ENCODE peak calls at places on chromosomes 7 and 10, in nine cellular contexts. L, J, D, T, F, S, X, W and K are unnamed samples.

GRCh38 chr7:77696643-77697534 is 630 bp downstream of the RSBN1L start:
- DNase-seq in L (no peak), J (peak; percentile 43), D (peak; percentile 49), T (peak; percentile 52), F (peak; percentile 40), S (peak; percentile 73), X (peak; percentile 63), W (peak; percentile 59), K (no peak)

GRCh38 chr7:149635561-149636329 is 137.6 kb downstream of the ZNF467 start:
- DNase-seq in L (peak; percentile 73), J (no peak), D (no peak), T (peak; percentile 79), F (no peak), S (no peak), X (no peak), W (no peak), K (peak; percentile 75)

GRCh38 chr7:13725591-13725990 is 263.9 kb downstream of the ETV1 start:
- DNase-seq in L (no peak), J (no peak), D (no peak), T (no peak), F (no peak), S (no peak), X (no peak), W (no peak), K (no peak)

GRCh38 chr7:11252705-11253272 is 279.1 kb downstream of the PHF14 start:
- DNase-seq in L (no peak), J (no peak), D (no peak), T (no peak), F (no peak), S (no peak), X (no peak), W (no peak), K (no peak)

GRCh38 chr7:23915196-23915595 is 205.2 kb downstream of the STK31 start:
- DNase-seq in L (no peak), J (no peak), D (no peak), T (no peak), F (no peak), S (no peak), X (no peak), W (no peak), K (no peak)

GRCh38 chr7:151796871-151797270 is 80.0 kb downstream of the PRKAG2 start:
- DNase-seq in L (no peak), J (no peak), D (no peak), T (no peak), F (no peak), S (no peak), X (no peak), W (no peak), K (no peak)

GRCh38 chr7:142482899-142483658 is 225.2 kb upstream of the PRSS58 start:
- DNase-seq in L (no peak), J (peak; percentile 66), D (no peak), T (peak; percentile 25), F (no peak), S (no peak), X (peak; percentile 52), W (no peak), K (no peak)

GRCh38 chr10:97499561-97500296 is 1.0 kb downstream of the UBTD1 start:
- DNase-seq in L (no peak), J (peak; percentile 55), D (peak; percentile 77), T (no peak), F (peak; percentile 44), S (peak; percentile 83), X (peak; percentile 60), W (peak; percentile 79), K (no peak)

GRCh38 chr10:97483526-97483925 is 14.7 kb downstream of the MMS19 start:
- DNase-seq in L (no peak), J (peak; percentile 58), D (no peak), T (no peak), F (no peak), S (no peak), X (no peak), W (no peak), K (no peak)

GRCh38 chr10:1212571-1213141 is 156.5 kb downstream of the WDR37 start:
- DNase-seq in L (no peak), J (no peak), D (no peak), T (no peak), F (no peak), S (no peak), X (no peak), W (no peak), K (no peak)

GRCh38 chr7:43198599-43199090 is 86.2 kb downstream of the HECW1 start:
- DNase-seq in L (no peak), J (no peak), D (no peak), T (no peak), F (no peak), S (no peak), X (no peak), W (no peak), K (no peak)

GRCh38 chr7:102914585-102914984 is 1.8 kb downstream of the LRRC17 start:
- DNase-seq in L (no peak), J (peak; percentile 93), D (peak; percentile 61), T (no peak), F (no peak), S (no peak), X (no peak), W (peak; percentile 67), K (no peak)

GRCh38 chr10:28054211-28054888 is 55.5 kb upstream of the ODAD2 start:
- DNase-seq in L (no peak), J (peak; percentile 98), D (no peak), T (no peak), F (no peak), S (no peak), X (no peak), W (no peak), K (no peak)

GRCh38 chr10:132551808-132552130 is 14.2 kb downstream of the INPP5A start:
- DNase-seq in L (no peak), J (no peak), D (no peak), T (no peak), F (no peak), S (no peak), X (no peak), W (no peak), K (no peak)

GRCh38 chr10:17188644-17189172 is 12.8 kb downstream of the TRDMT1 start:
- DNase-seq in L (no peak), J (no peak), D (no peak), T (no peak), F (no peak), S (no peak), X (no peak), W (no peak), K (no peak)
- TF ChIP-seq POLR2A in L (no peak), J (no peak), D (no peak), T (no peak), F (no peak), S (no peak), X (no peak), W (no peak), K (no peak)

GRCh38 chr7:105937411-105937810 is 25.7 kb upstream of the CDHR3 start:
- DNase-seq in L (no peak), J (no peak), D (no peak), T (no peak), F (no peak), S (no peak), X (no peak), W (no peak), K (no peak)

GRCh38 chr7:105935250-105935649 is 27.8 kb upstream of the CDHR3 start:
- DNase-seq in L (no peak), J (no peak), D (no peak), T (no peak), F (no peak), S (peak; percentile 49), X (peak; percentile 24), W (no peak), K (no peak)

GRCh38 chr7:105931179-105931578 is 31.9 kb upstream of the CDHR3 start:
- DNase-seq in L (no peak), J (no peak), D (no peak), T (no peak), F (no peak), S (no peak), X (no peak), W (no peak), K (no peak)

GRCh38 chr7:105932835-105933477 is 30.1 kb upstream of the CDHR3 start:
- DNase-seq in L (no peak), J (peak; percentile 67), D (no peak), T (no peak), F (peak; percentile 31), S (no peak), X (no peak), W (peak; percentile 45), K (no peak)

DNA sequence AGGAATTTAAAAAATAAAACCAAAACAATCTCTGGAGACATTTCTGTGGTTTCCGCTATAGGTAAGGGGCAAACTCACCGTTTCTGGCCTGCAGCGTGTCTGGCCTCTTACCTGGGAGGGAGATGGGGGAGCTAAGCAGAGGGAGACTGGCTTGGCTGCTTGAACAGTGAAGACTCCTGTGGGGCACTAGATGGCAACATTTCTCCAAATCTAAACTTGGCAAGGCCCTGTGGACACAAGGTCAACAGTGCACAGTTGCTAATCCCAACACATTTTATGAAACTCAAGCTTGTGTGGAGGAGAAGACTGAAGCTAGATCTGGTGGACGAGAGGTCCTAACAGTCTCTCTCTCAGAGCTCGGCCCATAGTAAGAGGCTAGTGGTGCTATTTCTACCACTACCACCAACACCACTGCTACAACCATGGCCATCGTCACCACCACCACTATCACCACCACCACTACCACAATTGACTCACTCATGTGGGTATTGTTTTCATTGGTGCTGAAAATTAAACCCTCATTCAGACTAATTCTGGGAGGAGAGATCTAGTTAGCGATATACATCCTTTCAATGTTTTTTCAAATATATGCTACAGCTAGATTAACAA is 28.4 kb upstream of the CDHR3 start:
- DNase-seq in L (peak; percentile 38), J (peak; percentile 47), D (peak; percentile 36), T (peak; percentile 55), F (no peak), S (peak; percentile 66), X (peak; percentile 57), W (no peak), K (no peak)
- TF ChIP-seq CTCF in L (peak; percentile 48), J (peak; percentile 48), D (peak; percentile 45), T (peak; percentile 33), F (no peak), S (peak; percentile 66), X (peak; percentile 66), W (peak; percentile 56), K (no peak)

DNA sequence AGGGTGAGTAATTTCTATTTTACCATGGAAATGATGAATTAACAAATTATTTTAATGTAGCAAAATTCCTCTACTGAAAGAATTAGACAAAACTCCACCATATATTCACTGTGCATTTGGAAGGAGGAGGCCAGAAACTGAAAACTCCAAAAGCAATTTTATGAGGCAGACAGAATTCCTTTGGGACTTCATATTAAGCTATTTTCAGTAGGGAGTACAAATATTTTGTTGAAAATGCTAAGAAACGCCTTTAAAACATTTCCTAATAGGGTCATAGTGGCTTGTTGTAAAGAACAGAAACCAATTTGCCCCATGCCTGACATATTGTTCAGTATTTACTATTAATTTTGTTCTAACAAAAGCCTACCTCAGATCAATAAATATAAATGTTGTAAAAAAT is 117.8 kb downstream of the TES start:
- DNase-seq in L (no peak), J (no peak), D (no peak), T (no peak), F (no peak), S (no peak), X (no peak), W (no peak), K (no peak)
- H3K27ac ChIP-seq in L (no peak overlapping the region), J (no peak overlapping the region), D (peak overlapping the region; percentile 16), T (no peak overlapping the region), F (no peak overlapping the region), S (no peak overlapping the region), X (no peak overlapping the region), W (no peak overlapping the region), K (peak overlapping the region; percentile 74)

GRCh38 chr10:86411281-86411841 is 44.8 kb upstream of the GRID1 start:
- DNase-seq in L (no peak), J (peak; percentile 86), D (peak; percentile 37), T (peak; percentile 48), F (no peak), S (no peak), X (no peak), W (no peak), K (no peak)
- TF ChIP-seq POLR2A in L (no peak), J (no peak), D (no peak), T (no peak), F (no peak), S (no peak), X (no peak), W (no peak), K (no peak)